ENCODE peak calls at places on chromosomes 11 and 22, in seven cellular contexts. C is transverse colon, O is esophagus muscularis mucosa, G is tibial nerve, P is A549, N is H1, W is K562. R is an unnamed sample.

GRCh38 chr11:64742940-64743590 is 877 bp downstream of the RASGRP2 start:
- DNase-seq in C (peak; percentile 80), O (no peak), G (peak; percentile 64), P (peak; percentile 48), N (peak; percentile 94), W (peak; percentile 91), R (peak; percentile 79)

GRCh38 chr11:119044708-119045107 is 12.3 kb downstream of the HYOU1 start:
- DNase-seq in C (no peak), O (no peak), G (no peak), P (no peak), N (no peak), W (peak; percentile 31), R (no peak)

GRCh38 chr22:22171357-22172218 is 73.0 kb upstream of the VPREB1 start:
- DNase-seq in C (no peak), O (peak; percentile 90), G (no peak), P (peak; percentile 52), N (no peak), W (peak; percentile 64), R (no peak)

GRCh38 chr11:132911186-132911585 is 621.1 kb downstream of the OPCML start:
- DNase-seq in C (no peak), O (peak; percentile 89), G (no peak), P (peak; percentile 7), N (no peak), W (no peak), R (no peak)

GRCh38 chr11:46521947-46522681 is 71.7 kb downstream of the AMBRA1 start:
- DNase-seq in C (no peak), O (no peak), G (no peak), P (peak; percentile 20), N (no peak), W (no peak), R (no peak)

GRCh38 chr11:133678211-133678610 is 145.9 kb upstream of the OPCML start:
- DNase-seq in C (no peak), O (no peak), G (no peak), P (no peak), N (no peak), W (no peak), R (no peak)

GRCh38 chr11:69050592-69051380 is 2.1 kb downstream of the TPCN2 start:
- DNase-seq in C (no peak), O (no peak), G (no peak), P (no peak), N (no peak), W (no peak), R (no peak)

GRCh38 chr22:32967285-32968101 is 90.7 kb downstream of the SYN3 start:
- DNase-seq in C (no peak), O (no peak), G (no peak), P (no peak), N (no peak), W (no peak), R (no peak)

GRCh38 chr22:31977141-31977781 is 32.9 kb downstream of the YWHAH start:
- DNase-seq in C (peak; percentile 91), O (no peak), G (peak; percentile 86), P (peak; percentile 72), N (peak; percentile 96), W (peak; percentile 54), R (peak; percentile 87)

GRCh38 chr22:49331223-49331815 is 496.4 kb downstream of the BRD1 start:
- DNase-seq in C (peak; percentile 0), O (no peak), G (no peak), P (no peak), N (peak; percentile 22), W (no peak), R (peak; percentile 10)

GRCh38 chr11:36266767-36267166 is 22.5 kb downstream of the COMMD9 start:
- DNase-seq in C (no peak), O (no peak), G (no peak), P (no peak), N (no peak), W (no peak), R (no peak)

GRCh38 chr22:48607901-48608650 is 1219.6 kb downstream of the BRD1 start:
- DNase-seq in C (no peak), O (no peak), G (no peak), P (no peak), N (no peak), W (no peak), R (no peak)

GRCh38 chr11:17014774-17015638 is 792 bp upstream of the PLEKHA7 start:
- DNase-seq in C (peak; percentile 71), O (no peak), G (peak; percentile 14), P (peak; percentile 89), N (peak; percentile 72), W (peak; percentile 22), R (peak; percentile 66)

GRCh38 chr22:29375436-29376076 is 12.8 kb downstream of the AP1B1 start:
- DNase-seq in C (no peak), O (no peak), G (no peak), P (no peak), N (no peak), W (no peak), R (no peak)

GRCh38 chr11:38297670-38298069 is 1699.6 kb upstream of the RAG2 start:
- DNase-seq in C (no peak), O (no peak), G (no peak), P (no peak), N (no peak), W (no peak), R (no peak)

GRCh38 chr22:42868751-42869251 is 11.7 kb upstream of the ARFGAP3 start:
- DNase-seq in C (peak; percentile 45), O (no peak), G (no peak), P (no peak), N (no peak), W (no peak), R (peak; percentile 91)

GRCh38 chr11:121889168-121889567 is 226.8 kb downstream of the BLID start:
- DNase-seq in C (no peak), O (no peak), G (no peak), P (no peak), N (no peak), W (no peak), R (no peak)

GRCh38 chr11:73225001-73225686 is 7.1 kb downstream of the P2RY2 start:
- DNase-seq in C (no peak), O (no peak), G (no peak), P (no peak), N (no peak), W (no peak), R (no peak)

GRCh38 chr22:30326704-30327362 is at the start of gene TBC1D10A:
- DNase-seq in C (peak; percentile 96), O (peak; percentile 96), G (peak; percentile 71), P (peak; percentile 87), N (peak; percentile 92), W (peak; percentile 98), R (peak; percentile 97)

GRCh38 chr11:127157225-127157624 is 156.7 kb upstream of the KIRREL3 start:
- DNase-seq in C (no peak), O (no peak), G (no peak), P (no peak), N (no peak), W (no peak), R (no peak)

GRCh38 chr22:37112084-37112728 is 2.7 kb upstream of the TMPRSS6 start:
- DNase-seq in C (no peak), O (no peak), G (no peak), P (no peak), N (no peak), W (no peak), R (no peak)

GRCh38 chr11:121671276-121672168 is 218.8 kb upstream of the SORL1-AS1 start:
- DNase-seq in C (no peak), O (peak; percentile 90), G (no peak), P (no peak), N (peak; percentile 16), W (no peak), R (no peak)

GRCh38 chr11:2886191-2886894 is 768 bp upstream of the CDKN1C start:
- DNase-seq in C (no peak), O (no peak), G (no peak), P (no peak), N (peak; percentile 80), W (no peak), R (no peak)

GRCh38 chr22:20268350-20269012 is 363 bp upstream of the RTN4R start:
- DNase-seq in C (peak; percentile 68), O (no peak), G (peak; percentile 25), P (peak; percentile 44), N (peak; percentile 86), W (peak; percentile 98), R (peak; percentile 75)

GRCh38 chr11:95948637-95949036 is 24.7 kb upstream of the MTMR2 start:
- DNase-seq in C (no peak), O (no peak), G (no peak), P (no peak), N (no peak), W (no peak), R (no peak)

GRCh38 chr11:131649861-131650260 is 279.4 kb downstream of the NTM start:
- DNase-seq in C (no peak), O (no peak), G (no peak), P (no peak), N (no peak), W (no peak), R (no peak)

GRCh38 chr22:46335201-46336118 is at the start of gene TRMU:
- DNase-seq in C (peak; percentile 88), O (no peak), G (peak; percentile 62), P (peak; percentile 85), N (peak; percentile 87), W (peak; percentile 86), R (peak; percentile 89)
- TF ChIP-seq EP300 in C (no peak), O (no peak), G (peak; percentile 86), P (no peak), N (no peak), W (peak; percentile 36), R (no peak)

DNA sequence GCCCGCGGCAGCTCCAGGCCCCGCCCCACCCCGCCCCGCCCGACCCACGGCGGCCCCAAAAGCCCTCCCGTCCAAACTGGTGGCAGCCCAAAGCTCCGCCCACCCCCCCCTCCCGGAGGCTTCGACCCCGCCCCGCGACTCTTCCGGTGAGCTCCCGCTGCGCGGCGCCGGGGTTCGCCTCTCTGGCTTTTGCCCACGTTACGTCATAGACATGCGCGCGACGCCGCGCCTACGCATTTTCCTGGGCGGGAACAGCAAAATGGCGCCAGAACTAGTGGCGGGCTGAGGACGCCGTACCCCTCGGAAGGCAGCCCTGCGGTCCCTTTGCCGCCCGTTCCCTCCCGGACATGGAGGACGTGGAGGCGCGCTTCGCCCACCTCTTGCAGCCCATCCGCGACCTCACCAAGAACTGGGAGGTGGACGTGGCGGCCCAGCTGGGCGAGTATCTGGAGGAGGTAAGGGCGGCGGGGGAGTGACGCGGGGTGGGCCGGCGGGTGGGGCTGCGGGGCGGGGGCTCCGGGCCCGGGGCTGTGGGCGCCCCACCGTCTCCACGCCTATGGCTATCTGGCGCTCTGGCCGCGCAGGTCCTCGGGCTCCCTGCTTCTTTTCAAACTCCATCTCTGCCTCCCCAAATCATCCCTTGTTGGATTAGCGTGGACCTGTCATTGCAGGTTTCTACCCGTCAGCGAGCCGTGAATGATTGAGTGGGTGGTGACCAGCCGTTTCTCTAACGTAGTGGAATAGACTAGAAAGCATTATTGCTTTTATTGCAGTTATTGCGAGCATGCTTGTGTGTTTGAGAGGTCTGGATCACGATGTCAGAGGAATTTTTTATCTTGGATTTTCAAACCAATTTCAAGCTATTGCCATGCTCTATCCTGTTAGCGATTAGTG is at the start of gene NCAPH2:
- DNase-seq in C (peak; percentile 97), O (no peak), G (peak; percentile 92), P (peak; percentile 94), N (peak; percentile 99), W (peak; percentile 74), R (peak; percentile 98)
- TF ChIP-seq EP300 in C (no peak), O (no peak), G (peak; percentile 98), P (no peak), N (no peak), W (no peak), R (no peak)

GRCh38 chr11:8720868-8721739 is 38.5 kb downstream of the RPL27A start:
- DNase-seq in C (peak; percentile 62), O (no peak), G (no peak), P (no peak), N (no peak), W (no peak), R (peak; percentile 73)
- TF ChIP-seq EP300 in C (peak; percentile 36), O (no peak), G (no peak), P (no peak), N (no peak), W (no peak), R (no peak)

GRCh38 chr11:26021026-26021425 is 310.9 kb upstream of the ANO3 start:
- DNase-seq in C (no peak), O (no peak), G (no peak), P (no peak), N (no peak), W (no peak), R (no peak)
- TF ChIP-seq EP300 in C (no peak), O (no peak), G (no peak), P (no peak), N (no peak), W (no peak), R (no peak)